ENCODE peak calls at places on chromosomes 4 and X, in five cellular contexts. F is cardiac muscle cell, J is activated T-helper 1 cell treated with Interleukin-2 at 50 U/mL for 16 hours, N is tibial nerve, P is activated gamma-delta T cell. Z is an unnamed sample.

GRCh38 chrX:135477576-135477975 is 42.9 kb upstream of the INTS6L start:
- DNase-seq in J (peak; percentile 20), N (peak; percentile 13), P (no peak), F (peak; percentile 79), Z (peak; percentile 26)

GRCh38 chr4:15587649-15588048 is 67.5 kb downstream of the FBXL5 start:
- DNase-seq in F (no peak), N (no peak), J (no peak), P (no peak), Z (no peak)

GRCh38 chr4:117640836-117641235 is 393.4 kb upstream of the NDST3 start:
- DNase-seq in P (no peak), J (no peak), F (no peak), N (no peak), Z (no peak)

GRCh38 chr4:165678236-165678960 is 194.6 kb upstream of the TLL1 start:
- DNase-seq in J (no peak), N (no peak), F (no peak), P (no peak), Z (no peak)

GRCh38 chr4:141499454-141499853 is 136.9 kb upstream of the IL15 start:
- DNase-seq in F (no peak), P (no peak), N (no peak), J (no peak), Z (no peak)

GRCh38 chr4:15339732-15340131 is 88.1 kb upstream of the C1QTNF7 start:
- DNase-seq in J (no peak), N (no peak), F (no peak), P (no peak), Z (no peak)

GRCh38 chr4:114318309-114318708 is 280.3 kb upstream of the UGT8 start:
- DNase-seq in P (no peak), F (no peak), N (no peak), J (no peak), Z (no peak)

GRCh38 chr4:53651142-53651720 is 59.9 kb upstream of the LNX1 start:
- DNase-seq in N (no peak), P (no peak), F (no peak), J (no peak), Z (no peak)

GRCh38 chrX:39242187-39242586 is 440.9 kb downstream of the MID1IP1 start:
- DNase-seq in P (no peak), F (peak; percentile 62), J (no peak), N (no peak), Z (peak; percentile 6)

GRCh38 chrX:64994131-64994798 is 18.0 kb upstream of the ZC4H2 start:
- DNase-seq in J (no peak), P (no peak), N (no peak), F (no peak), Z (no peak)

GRCh38 chr4:55931833-55932232 is 16.9 kb upstream of the CEP135 start:
- DNase-seq in F (no peak), P (no peak), N (no peak), J (no peak), Z (no peak)

GRCh38 chr4:86220137-86220536 is 139.7 kb downstream of the MAPK10 start:
- DNase-seq in F (no peak), N (no peak), P (no peak), J (no peak), Z (no peak)

GRCh38 chr4:40915318-40916217 is 165.8 kb downstream of the NSUN7 start:
- DNase-seq in N (no peak), J (no peak), F (no peak), P (no peak), Z (no peak)

GRCh38 chrX:153245288-153245731 is 66.2 kb downstream of the MAGEA1 start:
- DNase-seq in N (no peak), F (peak; percentile 53), J (no peak), P (no peak), Z (no peak)

GRCh38 chr4:123256901-123257300 is 139.7 kb upstream of the SPRY1 start:
- DNase-seq in N (no peak), F (no peak), J (no peak), P (no peak), Z (no peak)

GRCh38 chrX:111719426-111720210 is 38.6 kb downstream of the ALG13 start:
- DNase-seq in J (no peak), N (no peak), F (no peak), P (no peak), Z (no peak)